ENCODE peak calls at places on chromosomes 4 and X, in seven cellular contexts. One of them, this sample, is unnamed.

GRCh38 chr4:16812041-16812440 is 86.4 kb downstream of the LDB2 start:
- DNase-seq in cardiac fibroblast: no peak
- DNase-seq in NCI-H1436: no peak
- DNase-seq in activated CD4-positive, alpha-beta memory T cell treated with anti-CD3 and anti-CD28 coated beads, Interleukin-2, amount 10 ng/mL, durations not matched to agents 7 days and 5 days: no peak
- DNase-seq in HCEC 1CT: no peak
- DNase-seq in stromal cell of bone marrow: no peak
- DNase-seq in NCI-H2171 treated with DMSO at 0.1 percent for 48 hours: no peak
- DNase-seq in this sample: no peak

GRCh38 chr4:80462537-80463207 is 127.1 kb downstream of the CFAP299 start:
- DNase-seq in cardiac fibroblast: peak; percentile 54
- DNase-seq in NCI-H1436: no peak
- DNase-seq in activated CD4-positive, alpha-beta memory T cell treated with anti-CD3 and anti-CD28 coated beads, Interleukin-2, amount 10 ng/mL, durations not matched to agents 7 days and 5 days: no peak
- DNase-seq in HCEC 1CT: no peak
- DNase-seq in stromal cell of bone marrow: no peak
- DNase-seq in NCI-H2171 treated with DMSO at 0.1 percent for 48 hours: no peak
- DNase-seq in this sample: no peak

GRCh38 chrX:74923942-74924448 is 1.3 kb downstream of the NEXMIF start:
- DNase-seq in cardiac fibroblast: no peak
- DNase-seq in NCI-H1436: no peak
- DNase-seq in activated CD4-positive, alpha-beta memory T cell treated with anti-CD3 and anti-CD28 coated beads, Interleukin-2, amount 10 ng/mL, durations not matched to agents 7 days and 5 days: no peak
- DNase-seq in HCEC 1CT: no peak
- DNase-seq in stromal cell of bone marrow: no peak
- DNase-seq in NCI-H2171 treated with DMSO at 0.1 percent for 48 hours: no peak
- DNase-seq in this sample: peak; percentile 9

GRCh38 chrX:22060451-22060940 is 28.4 kb downstream of the PHEX start:
- DNase-seq in cardiac fibroblast: peak; percentile 30
- DNase-seq in NCI-H1436: no peak
- DNase-seq in activated CD4-positive, alpha-beta memory T cell treated with anti-CD3 and anti-CD28 coated beads, Interleukin-2, amount 10 ng/mL, durations not matched to agents 7 days and 5 days: peak; percentile 18
- DNase-seq in HCEC 1CT: peak; percentile 1
- DNase-seq in stromal cell of bone marrow: no peak
- DNase-seq in NCI-H2171 treated with DMSO at 0.1 percent for 48 hours: no peak
- DNase-seq in this sample: peak; percentile 23

GRCh38 chr4:169741569-169741968 is 16.2 kb downstream of the HPF1 start:
- DNase-seq in cardiac fibroblast: peak; percentile 14
- DNase-seq in NCI-H1436: no peak
- DNase-seq in activated CD4-positive, alpha-beta memory T cell treated with anti-CD3 and anti-CD28 coated beads, Interleukin-2, amount 10 ng/mL, durations not matched to agents 7 days and 5 days: no peak
- DNase-seq in HCEC 1CT: no peak
- DNase-seq in stromal cell of bone marrow: no peak
- DNase-seq in NCI-H2171 treated with DMSO at 0.1 percent for 48 hours: no peak
- DNase-seq in this sample: no peak

GRCh38 chrX:20965270-20966044 is 408.8 kb upstream of the CNKSR2 start:
- DNase-seq in cardiac fibroblast: no peak
- DNase-seq in NCI-H1436: no peak
- DNase-seq in activated CD4-positive, alpha-beta memory T cell treated with anti-CD3 and anti-CD28 coated beads, Interleukin-2, amount 10 ng/mL, durations not matched to agents 7 days and 5 days: no peak
- DNase-seq in HCEC 1CT: no peak
- DNase-seq in stromal cell of bone marrow: no peak
- DNase-seq in NCI-H2171 treated with DMSO at 0.1 percent for 48 hours: no peak
- DNase-seq in this sample: no peak

GRCh38 chrX:49230500-49231232 is 2.5 kb downstream of the CACNA1F start:
- DNase-seq in cardiac fibroblast: no peak
- DNase-seq in NCI-H1436: peak; percentile 43
- DNase-seq in activated CD4-positive, alpha-beta memory T cell treated with anti-CD3 and anti-CD28 coated beads, Interleukin-2, amount 10 ng/mL, durations not matched to agents 7 days and 5 days: peak; percentile 74
- DNase-seq in HCEC 1CT: no peak
- DNase-seq in stromal cell of bone marrow: no peak
- DNase-seq in NCI-H2171 treated with DMSO at 0.1 percent for 48 hours: peak; percentile 53
- DNase-seq in this sample: no peak

GRCh38 chr4:22607382-22607781 is 85.4 kb upstream of the GBA3 start:
- DNase-seq in cardiac fibroblast: peak; percentile 32
- DNase-seq in NCI-H1436: peak; percentile 18
- DNase-seq in activated CD4-positive, alpha-beta memory T cell treated with anti-CD3 and anti-CD28 coated beads, Interleukin-2, amount 10 ng/mL, durations not matched to agents 7 days and 5 days: no peak
- DNase-seq in HCEC 1CT: peak; percentile 24
- DNase-seq in stromal cell of bone marrow: peak; percentile 4
- DNase-seq in NCI-H2171 treated with DMSO at 0.1 percent for 48 hours: no peak
- DNase-seq in this sample: no peak